ENCODE peak calls at places on chromosomes 6 and 20, in six cellular contexts. One of them, this sample, is unnamed.

GRCh38 chr20:59571151-59571550 is 33.2 kb upstream of the PHACTR3 start:
- DNase-seq in NCI-H187: no peak
- DNase-seq in NCI-H1930: no peak
- DNase-seq in astrocyte of the cerebellum: no peak
- DNase-seq in ascending aorta: no peak
- DNase-seq in IMR-90: no peak
- DNase-seq in this sample: no peak

GRCh38 chr20:61930776-61931475 is 134.8 kb downstream of the TAF4 start:
- DNase-seq in NCI-H187: no peak
- DNase-seq in NCI-H1930: no peak
- DNase-seq in astrocyte of the cerebellum: no peak
- DNase-seq in ascending aorta: no peak
- DNase-seq in IMR-90: no peak
- DNase-seq in this sample: no peak

GRCh38 chr20:41367956-41368355 is 1.3 kb upstream of the EMILIN3 start:
- DNase-seq in NCI-H187: no peak
- DNase-seq in NCI-H1930: no peak
- DNase-seq in astrocyte of the cerebellum: no peak
- DNase-seq in ascending aorta: no peak
- DNase-seq in IMR-90: no peak
- DNase-seq in this sample: no peak

GRCh38 chr20:38961530-38962043 is 557 bp upstream of the DHX35 start:
- DNase-seq in NCI-H187: no peak
- DNase-seq in NCI-H1930: no peak
- DNase-seq in astrocyte of the cerebellum: no peak
- DNase-seq in ascending aorta: no peak
- DNase-seq in IMR-90: no peak
- DNase-seq in this sample: peak

GRCh38 chr20:35311409-35311808 is 19.2 kb upstream of the FAM83C start:
- DNase-seq in NCI-H187: no peak
- DNase-seq in NCI-H1930: no peak
- DNase-seq in astrocyte of the cerebellum: no peak
- DNase-seq in ascending aorta: no peak
- DNase-seq in IMR-90: peak
- DNase-seq in this sample: peak

GRCh38 chr20:5715068-5715841 is 34.9 kb upstream of the SHLD1 start:
- DNase-seq in NCI-H187: no peak
- DNase-seq in NCI-H1930: no peak
- DNase-seq in astrocyte of the cerebellum: no peak
- DNase-seq in ascending aorta: no peak
- DNase-seq in IMR-90: no peak
- DNase-seq in this sample: no peak

GRCh38 chr6:88629838-88630462 is 333.5 kb downstream of the RNGTT start:
- DNase-seq in NCI-H187: no peak
- DNase-seq in NCI-H1930: peak
- DNase-seq in astrocyte of the cerebellum: peak
- DNase-seq in ascending aorta: no peak
- DNase-seq in IMR-90: no peak
- DNase-seq in this sample: peak

GRCh38 chr20:22371843-22372242 is 212.5 kb downstream of the FOXA2 start:
- DNase-seq in NCI-H187: no peak
- DNase-seq in NCI-H1930: no peak
- DNase-seq in astrocyte of the cerebellum: no peak
- DNase-seq in ascending aorta: no peak
- DNase-seq in IMR-90: no peak
- DNase-seq in this sample: no peak

GRCh38 chr6:106109043-106109442 is 22.9 kb downstream of the PRDM1 start:
- DNase-seq in NCI-H187: no peak
- DNase-seq in NCI-H1930: no peak
- DNase-seq in astrocyte of the cerebellum: no peak
- DNase-seq in ascending aorta: no peak
- DNase-seq in IMR-90: no peak
- DNase-seq in this sample: no peak

GRCh38 chr20:19774086-19774933 is 16.3 kb downstream of the RIN2 start:
- DNase-seq in NCI-H187: no peak
- DNase-seq in NCI-H1930: no peak
- DNase-seq in astrocyte of the cerebellum: no peak
- DNase-seq in ascending aorta: no peak
- DNase-seq in IMR-90: no peak
- DNase-seq in this sample: no peak

GRCh38 chr20:49676581-49677291 is 36.9 kb downstream of the B4GALT5 start:
- DNase-seq in NCI-H187: no peak
- DNase-seq in NCI-H1930: no peak
- DNase-seq in astrocyte of the cerebellum: no peak
- DNase-seq in ascending aorta: no peak
- DNase-seq in IMR-90: peak
- DNase-seq in this sample: peak

This sample was measured in iris pigment epithelial cell.